ENCODE peak calls at places on chromosomes 12 and 14, in seven cellular contexts. One of them, this sample, is unnamed.
A peak's percentile ranks its signal among the peaks of the same experiment; 100 is the strongest.

GRCh38 chr14:105029402-105029801 is 8.5 kb upstream of the CDCA4 start:
- DNase-seq in midbrain: no peak
- DNase-seq in M059J: no peak
- DNase-seq in AML-193: no peak
- DNase-seq in astrocyte of the spinal cord: no peak
- DNase-seq in ovary: no peak
- DNase-seq in Calu3: no peak
- DNase-seq in this sample: no peak

GRCh38 chr12:104025771-104026170 is 24.2 kb downstream of the GLT8D2 start:
- DNase-seq in ovary: no peak
- DNase-seq in Calu3: no peak
- DNase-seq in midbrain: no peak
- DNase-seq in astrocyte of the spinal cord: no peak
- DNase-seq in M059J: no peak
- DNase-seq in AML-193: no peak
- DNase-seq in this sample: no peak

GRCh38 chr12:95004610-95005009 is 1.1 kb upstream of the NDUFA12 start:
- DNase-seq in M059J: no peak
- DNase-seq in Calu3: no peak
- DNase-seq in AML-193: peak; percentile 73
- DNase-seq in ovary: no peak
- DNase-seq in midbrain: no peak
- DNase-seq in astrocyte of the spinal cord: peak; percentile 7
- DNase-seq in this sample: no peak

GRCh38 chr12:6821674-6822433 is at the start of gene GPR162:
- DNase-seq in astrocyte of the spinal cord: peak; percentile 60
- DNase-seq in ovary: peak; percentile 72
- DNase-seq in AML-193: peak; percentile 40
- DNase-seq in M059J: no peak
- DNase-seq in Calu3: no peak
- DNase-seq in midbrain: peak; percentile 9
- DNase-seq in this sample: peak; percentile 48

GRCh38 chr14:47626151-47627035 is 49.0 kb downstream of the MDGA2 start:
- DNase-seq in ovary: no peak
- DNase-seq in Calu3: no peak
- DNase-seq in midbrain: no peak
- DNase-seq in astrocyte of the spinal cord: no peak
- DNase-seq in M059J: no peak
- DNase-seq in AML-193: no peak
- DNase-seq in this sample: no peak

GRCh38 chr14:51776102-51776894 is 84.1 kb upstream of the GNG2 start:
- DNase-seq in astrocyte of the spinal cord: peak; percentile 69
- DNase-seq in Calu3: peak; percentile 58
- DNase-seq in midbrain: peak; percentile 55
- DNase-seq in ovary: peak; percentile 57
- DNase-seq in AML-193: peak; percentile 41
- DNase-seq in M059J: peak; percentile 60
- DNase-seq in this sample: peak; percentile 37

GRCh38 chr14:21241218-21241819 is 27.9 kb downstream of the HNRNPC start:
- DNase-seq in astrocyte of the spinal cord: peak; percentile 32
- DNase-seq in AML-193: peak; percentile 53
- DNase-seq in ovary: no peak
- DNase-seq in M059J: peak; percentile 29
- DNase-seq in midbrain: no peak
- DNase-seq in Calu3: no peak
- DNase-seq in this sample: no peak

GRCh38 chr12:125688881-125689280 is 623.6 kb downstream of the AACS start:
- DNase-seq in Calu3: no peak
- DNase-seq in ovary: no peak
- DNase-seq in M059J: no peak
- DNase-seq in astrocyte of the spinal cord: no peak
- DNase-seq in midbrain: no peak
- DNase-seq in AML-193: no peak
- DNase-seq in this sample: no peak

GRCh38 chr14:76376001-76376404 is at the start of gene ESRRB:
- DNase-seq in Calu3: peak; percentile 12
- DNase-seq in AML-193: no peak
- DNase-seq in M059J: peak; percentile 4
- DNase-seq in astrocyte of the spinal cord: no peak
- DNase-seq in midbrain: no peak
- DNase-seq in ovary: no peak
- DNase-seq in this sample: no peak

GRCh38 chr12:1974812-1975211 is 29.4 kb downstream of the DCP1B start:
- DNase-seq in midbrain: no peak
- DNase-seq in astrocyte of the spinal cord: no peak
- DNase-seq in Calu3: no peak
- DNase-seq in ovary: no peak
- DNase-seq in M059J: no peak
- DNase-seq in AML-193: no peak
- DNase-seq in this sample: no peak

GRCh38 chr14:98909251-98909944 is 362.6 kb downstream of the BCL11B start:
- DNase-seq in Calu3: peak; percentile 52
- DNase-seq in midbrain: no peak
- DNase-seq in ovary: no peak
- DNase-seq in astrocyte of the spinal cord: peak; percentile 79
- DNase-seq in AML-193: no peak
- DNase-seq in M059J: peak; percentile 88
- DNase-seq in this sample: no peak

GRCh38 chr12:92743026-92743425 is 40.2 kb downstream of the PLEKHG7 start:
- DNase-seq in Calu3: no peak
- DNase-seq in M059J: no peak
- DNase-seq in midbrain: no peak
- DNase-seq in ovary: no peak
- DNase-seq in AML-193: no peak
- DNase-seq in astrocyte of the spinal cord: no peak
- DNase-seq in this sample: no peak

GRCh38 chr12:116392061-116392460 is 114.6 kb upstream of the MED13L start:
- DNase-seq in midbrain: no peak
- DNase-seq in AML-193: no peak
- DNase-seq in ovary: no peak
- DNase-seq in M059J: no peak
- DNase-seq in Calu3: no peak
- DNase-seq in astrocyte of the spinal cord: peak; percentile 55
- DNase-seq in this sample: no peak

GRCh38 chr12:105850103-105850968 is 288.4 kb downstream of the NUAK1 start:
- DNase-seq in midbrain: no peak
- DNase-seq in AML-193: no peak
- DNase-seq in Calu3: no peak
- DNase-seq in ovary: no peak
- DNase-seq in M059J: no peak
- DNase-seq in astrocyte of the spinal cord: no peak
- DNase-seq in this sample: no peak

GRCh38 chr14:70789961-70790360 is 19.4 kb downstream of the MAP3K9 start:
- DNase-seq in midbrain: no peak
- DNase-seq in M059J: no peak
- DNase-seq in astrocyte of the spinal cord: no peak
- DNase-seq in AML-193: no peak
- DNase-seq in ovary: no peak
- DNase-seq in Calu3: no peak
- DNase-seq in this sample: no peak